ENCODE peak calls at places on chromosomes 3 and 15, in six cellular contexts. L, N, M, U, O and Z are unnamed samples.

GRCh38 chr15:90336705-90337141 is 15.4 kb upstream of the ZNF774 start:
- DNase-seq in U (no peak), N (no peak), O (no peak), M (peak), L (no peak), Z (no peak)

GRCh38 chr15:31571676-31572075 is 245.0 kb downstream of the KLF13 start:
- DNase-seq in O (no peak), N (no peak), U (peak), L (no peak), M (no peak), Z (no peak)

GRCh38 chr15:90086868-90087268 is 15.4 kb downstream of the IDH2 start:
- DNase-seq in M (no peak), U (peak), O (no peak), L (no peak), N (peak), Z (no peak)

GRCh38 chr15:32030795-32031194 is 480 bp downstream of the CHRNA7 start:
- DNase-seq in L (no peak), U (peak), O (no peak), M (no peak), N (no peak), Z (no peak)

GRCh38 chr15:74050127-74050526 is 32.2 kb downstream of the GOLGA6A start:
- DNase-seq in U (peak), L (no peak), O (no peak), M (no peak), N (no peak), Z (no peak)

GRCh38 chr15:42239528-42240245 is 31.6 kb upstream of the VPS39 start:
- DNase-seq in M (no peak), L (no peak), O (no peak), U (no peak), N (no peak), Z (no peak)

GRCh38 chr3:10725067-10725466 is 91.0 kb upstream of the SLC6A11 start:
- DNase-seq in N (no peak), L (no peak), U (no peak), O (no peak), M (no peak), Z (no peak)

GRCh38 chr3:15171096-15171495 is 35.0 kb upstream of the CAPN7 start:
- DNase-seq in N (no peak), L (no peak), O (no peak), U (no peak), M (no peak), Z (no peak)

GRCh38 chr15:29820802-29821160 is 1.5 kb downstream of the TJP1 start:
- DNase-seq in N (no peak), O (no peak), L (no peak), U (no peak), M (no peak), Z (no peak)

GRCh38 chr3:73808862-73809509 is 184.2 kb upstream of the PDZRN3 start:
- DNase-seq in U (no peak), M (no peak), L (no peak), N (no peak), O (no peak), Z (no peak)

GRCh38 chr3:47410801-47411646 is 30.2 kb downstream of the PTPN23 start:
- DNase-seq in L (no peak), N (no peak), U (no peak), O (no peak), M (no peak), Z (no peak)

GRCh38 chr15:67406257-67406861 is 114.6 kb upstream of the C15orf61 start:
- DNase-seq in U (peak), L (no peak), N (no peak), O (no peak), M (no peak), Z (no peak)

GRCh38 chr3:71721721-71722157 is 3.5 kb downstream of the EIF4E3 start:
- DNase-seq in M (no peak), U (no peak), L (no peak), N (peak), O (no peak), Z (no peak)

GRCh38 chr3:138692152-138692551 is 83.6 kb downstream of the FAIM start:
- DNase-seq in M (no peak), O (no peak), U (no peak), L (no peak), N (no peak), Z (no peak)

GRCh38 chr3:151146071-151146730 is 56.8 kb downstream of the GPR171 start:
- DNase-seq in L (peak), O (peak), M (peak), U (peak), N (peak), Z (no peak)

GRCh38 chr3:136644200-136644599 is 108.0 kb downstream of the STAG1 start:
- DNase-seq in M (no peak), O (no peak), U (no peak), L (no peak), N (no peak), Z (no peak)

GRCh38 chr3:106428565-106428994 is 559.8 kb upstream of the CBLB start:
- DNase-seq in O (no peak), M (peak), L (peak), N (no peak), U (no peak), Z (peak)

GRCh38 chr15:55387027-55387426 is 21.1 kb downstream of the CCPG1 start:
- DNase-seq in L (no peak), U (no peak), O (no peak), N (no peak), M (no peak), Z (no peak)

GRCh38 chr3:159187706-159188105 is 385.9 kb downstream of the MFSD1 start:
- DNase-seq in N (no peak), U (no peak), O (no peak), M (no peak), L (no peak), Z (no peak)

GRCh38 chr3:33883538-33884203 is 85.2 kb downstream of the PDCD6IP start:
- DNase-seq in N (no peak), U (peak), M (no peak), O (no peak), L (no peak), Z (no peak)

GRCh38 chr3:100600181-100601042 is 9.0 kb upstream of the ADGRG7 start:
- DNase-seq in U (peak), O (no peak), N (no peak), L (no peak), M (no peak), Z (no peak)

GRCh38 chr3:39910828-39911464 is 101.5 kb downstream of the MYRIP start:
- DNase-seq in U (no peak), O (no peak), L (no peak), M (peak), N (no peak), Z (no peak)

GRCh38 chr3:98906230-98906629 is 4.7 kb upstream of the DCBLD2 start:
- DNase-seq in U (no peak), L (no peak), N (no peak), M (peak), O (no peak), Z (peak)

GRCh38 chr3:9715764-9716437 is 12.3 kb downstream of the CPNE9 start:
- DNase-seq in M (peak), U (no peak), N (no peak), L (peak), O (no peak), Z (peak)

GRCh38 chr3:23172059-23172458 is 31.1 kb upstream of the UBE2E2 start:
- DNase-seq in N (no peak), U (no peak), M (no peak), O (no peak), L (no peak), Z (no peak)

GRCh38 chr3:136535906-136536305 is 216.3 kb downstream of the STAG1 start:
- DNase-seq in M (no peak), N (no peak), O (no peak), L (no peak), U (no peak), Z (no peak)

GRCh38 chr3:182803006-182803405 is 9.7 kb downstream of the ATP11B start:
- DNase-seq in N (no peak), O (no peak), L (no peak), U (no peak), M (no peak), Z (no peak)

GRCh38 chr15:57019496-57020160 is 101.2 kb downstream of the TCF12 start:
- DNase-seq in N (no peak), M (no peak), O (no peak), L (no peak), U (no peak), Z (no peak)

GRCh38 chr15:57457726-57458125 is 81.4 kb downstream of the CGNL1 start:
- DNase-seq in L (no peak), O (no peak), N (no peak), M (no peak), U (no peak), Z (no peak)

GRCh38 chr3:31853580-31853979 is 127.5 kb downstream of the OSBPL10 start:
- DNase-seq in N (no peak), U (no peak), L (no peak), M (no peak), O (no peak), Z (no peak)

GRCh38 chr3:46087871-46088270 is 60.6 kb upstream of the XCR1 start:
- DNase-seq in U (no peak), O (no peak), L (no peak), M (no peak), N (no peak), Z (no peak)

GRCh38 chr3:153552887-153553604 is 391.0 kb downstream of the RAP2B start:
- DNase-seq in N (no peak), U (no peak), O (no peak), M (no peak), L (no peak), Z (no peak)

GRCh38 chr3:41101231-41101630 is 98.1 kb upstream of the CTNNB1 start:
- DNase-seq in M (no peak), N (no peak), O (no peak), L (no peak), U (no peak), Z (no peak)

GRCh38 chr3:99637381-99638111 is 848 bp upstream of the COL8A1 start:
- DNase-seq in U (peak), M (peak), O (no peak), N (no peak), L (peak), Z (no peak)

GRCh38 chr3:71225951-71226564 is 357.5 kb downstream of the FOXP1 start:
- DNase-seq in L (no peak), M (no peak), U (no peak), O (no peak), N (no peak), Z (no peak)

GRCh38 chr15:30943654-30944335 is 40.1 kb downstream of the FAN1 start:
- DNase-seq in M (no peak), U (no peak), N (no peak), O (no peak), L (no peak), Z (no peak)